ENCODE peak calls at places on chromosome 11, in nine cellular contexts. S is neuronal stem cell, J is epithelial cell of proximal tubule, N is mucosa of descending colon, Q is pancreas, E is body of pancreas, B is adipocyte, P is cardiac muscle cell, G is mesenchymal stem cell. R is an unnamed sample.

GRCh38 chr11:1874406-1875092 is 17.1 kb downstream of the PRR33 start:
- DNase-seq in E (peak), N (peak), B (no peak), P (no peak), J (no peak), G (no peak), S (no peak), Q (peak), R (no peak)

GRCh38 chr11:7570938-7571337 is 57.1 kb downstream of the PPFIBP2 start:
- DNase-seq in S (no peak), B (no peak), J (no peak), P (no peak), Q (no peak), G (no peak), E (no peak), N (no peak), R (no peak)

GRCh38 chr11:110951609-110952008 is 239.4 kb upstream of the ARHGAP20 start:
- DNase-seq in B (no peak), J (no peak), S (no peak), N (no peak), P (no peak), E (no peak), G (no peak), Q (no peak), R (no peak)

GRCh38 chr11:87339416-87339815 is 301.7 kb downstream of the TMEM135 start:
- DNase-seq in B (no peak), P (no peak), J (no peak), N (no peak), Q (no peak), S (no peak), E (no peak), G (no peak), R (no peak)

GRCh38 chr11:117096140-117096972 is 1.9 kb downstream of the SIK3 start:
- DNase-seq in G (peak), E (no peak), J (no peak), S (no peak), Q (no peak), N (no peak), B (peak), P (no peak), R (no peak)

GRCh38 chr11:18727499-18728236 is 1.7 kb upstream of the IGSF22 start:
- DNase-seq in S (peak), P (peak), Q (no peak), N (no peak), E (peak), B (peak), J (no peak), G (peak), R (no peak)

GRCh38 chr11:95924414-95924760 is 480 bp upstream of the MTMR2 start:
- DNase-seq in P (peak), B (peak), N (no peak), G (peak), Q (no peak), J (no peak), E (no peak), S (no peak), R (no peak)

GRCh38 chr11:110089617-110090282 is 3.4 kb upstream of the ZC3H12C start:
- DNase-seq in J (no peak), N (no peak), S (no peak), G (no peak), E (no peak), P (no peak), Q (no peak), B (no peak), R (no peak)

GRCh38 chr11:83044958-83045712 is 26.6 kb downstream of the RAB30 start:
- DNase-seq in P (peak), N (no peak), E (no peak), Q (no peak), J (no peak), B (peak), G (peak), S (no peak), R (no peak)
- H3K4me3 ChIP-seq in P (no peak), N (no peak), E (no peak), Q (no peak), J (no peak), B (no peak), G (no peak), S (no peak), R (no peak)

GRCh38 chr11:70826541-70826943 is 425.8 kb downstream of the SHANK2 start:
- DNase-seq in S (peak), Q (no peak), P (peak), E (peak), N (no peak), G (no peak), J (no peak), B (peak), R (no peak)
- H3K4me3 ChIP-seq in S (peak), Q (peak), P (no peak), E (no peak), N (no peak), G (no peak), J (no peak), B (peak), R (no peak)

GRCh38 chr11:11948242-11948947 is 60.0 kb downstream of the DKK3 start:
- DNase-seq in B (no peak), N (no peak), P (no peak), E (no peak), Q (no peak), G (peak), S (no peak), J (no peak), R (no peak)

GRCh38 chr11:11947825-11948224 is 60.6 kb downstream of the DKK3 start:
- DNase-seq in S (no peak), Q (no peak), E (no peak), P (no peak), B (no peak), J (no peak), G (no peak), N (no peak), R (no peak)

GRCh38 chr11:11956006-11956405 is 52.4 kb downstream of the DKK3 start:
- DNase-seq in Q (no peak), G (no peak), E (no peak), S (no peak), J (no peak), N (no peak), P (no peak), B (no peak), R (no peak)

GRCh38 chr11:11949482-11949881 is 58.9 kb downstream of the DKK3 start:
- DNase-seq in J (no peak), Q (no peak), S (no peak), P (no peak), B (no peak), N (no peak), G (no peak), E (no peak), R (no peak)

GRCh38 chr11:11952036-11952435 is 56.4 kb downstream of the DKK3 start:
- DNase-seq in S (no peak), G (no peak), B (no peak), N (no peak), P (no peak), E (no peak), J (no peak), Q (no peak), R (no peak)
- H3K4me3 ChIP-seq in S (no peak), G (no peak), B (no peak), N (no peak), P (no peak), E (no peak), J (no peak), Q (no peak), R (no peak)

DNA sequence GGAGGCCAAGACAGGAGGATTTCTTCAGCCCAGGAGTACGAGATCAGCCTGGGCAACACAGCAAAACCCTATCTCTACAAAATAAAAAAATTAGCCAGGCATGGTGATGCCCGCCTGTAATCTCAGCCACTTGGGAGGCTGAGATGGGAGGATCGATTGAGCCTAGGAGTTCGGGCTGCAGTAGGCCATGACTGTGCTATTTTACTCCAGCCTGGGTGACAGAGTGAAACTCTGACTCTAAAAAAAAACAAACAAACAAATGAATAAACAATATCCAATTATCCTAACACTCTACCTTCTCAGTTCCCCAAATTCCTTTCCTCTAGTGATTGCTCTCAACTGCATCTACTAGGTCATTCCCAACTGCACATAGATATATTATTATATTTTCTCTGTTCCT is 5.4 kb downstream of the NUP160 start:
- DNase-seq in G (no peak), P (no peak), B (no peak), N (no peak), S (no peak), Q (no peak), E (no peak), J (no peak), R (no peak)
- H3K4me3 ChIP-seq in G (no peak), P (no peak), B (no peak), N (no peak), S (no peak), Q (no peak), E (no peak), J (no peak), R (no peak)

GRCh38 chr11:27507561-27508322 is 1.2 kb upstream of the LIN7C start:
- DNase-seq in N (no peak), P (peak), B (no peak), S (no peak), G (peak), J (no peak), E (no peak), Q (no peak), R (no peak)
- H3K4me3 ChIP-seq in N (no peak), P (peak), B (peak), S (peak), G (no peak), J (peak), E (no peak), Q (peak), R (peak)

DNA sequence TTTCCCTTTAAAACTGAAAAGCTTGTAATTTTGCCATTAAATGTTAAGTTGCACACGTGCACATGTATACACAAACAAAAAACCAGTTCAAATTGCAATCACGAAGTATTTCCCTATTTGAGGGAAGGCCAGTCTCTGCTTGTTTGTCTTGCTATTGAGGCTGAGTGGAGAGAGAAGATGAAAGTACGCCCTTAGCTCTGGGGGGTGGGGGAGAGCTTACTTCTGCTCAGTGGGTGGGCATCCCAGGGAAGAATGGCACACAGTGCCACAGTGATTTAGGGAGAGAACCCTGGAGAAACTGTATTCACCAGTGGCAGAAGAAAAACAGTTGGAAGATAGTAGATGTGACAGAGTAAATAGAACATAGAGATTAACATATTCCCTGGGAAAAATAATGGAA is 8.7 kb downstream of the YAP1 start:
- DNase-seq in N (no peak), S (no peak), Q (no peak), B (no peak), G (no peak), P (no peak), E (no peak), J (no peak), R (no peak)
- H3K4me3 ChIP-seq in N (no peak), S (no peak), Q (no peak), B (no peak), G (no peak), P (no peak), E (no peak), J (no peak), R (no peak)